ENCODE peak calls at places on chromosomes 4 and X, in five cellular contexts. W is fibroblast of pulmonary artery, D is AG10803, M is sigmoid colon, J is adrenal gland. P is an unnamed sample.

GRCh38 chr4:156969136-156969535 is 2.5 kb downstream of the PDGFC start:
- DNase-seq in D (no peak), W (no peak), M (no peak), J (no peak), P (no peak)

GRCh38 chr4:126182801-126183200 is 868.0 kb downstream of the FAT4 start:
- DNase-seq in W (peak), M (no peak), J (no peak), D (no peak), P (no peak)

GRCh38 chrX:103722505-103722904 is 11.8 kb downstream of the TMEM31 start:
- DNase-seq in M (no peak), J (no peak), W (peak), D (peak), P (no peak)

GRCh38 chr4:173878701-173879100 is 348.7 kb upstream of the HAND2 start:
- DNase-seq in D (no peak), M (no peak), W (peak), J (no peak), P (no peak)

GRCh38 chr4:8861576-8862279 is 9.9 kb downstream of the HMX1 start:
- DNase-seq in D (no peak), W (no peak), J (no peak), M (no peak), P (no peak)

GRCh38 chr4:22434895-22435294 is 81.0 kb downstream of the ADGRA3 start:
- DNase-seq in M (no peak), D (peak), W (peak), J (peak), P (peak)

GRCh38 chr4:4415806-4416805 is 29.2 kb downstream of the NSG1 start:
- DNase-seq in J (peak), D (no peak), W (no peak), M (peak), P (no peak)

GRCh38 chr4:173264245-173264959 is 69.8 kb downstream of the HMGB2 start:
- DNase-seq in W (peak), M (peak), D (peak), J (no peak), P (no peak)

GRCh38 chrX:28058906-28059305 is 77.7 kb upstream of the DCAF8L1 start:
- DNase-seq in M (no peak), J (no peak), W (peak), D (no peak), P (no peak)

GRCh38 chr4:48261288-48261687 is 8.3 kb downstream of the TEC start:
- DNase-seq in W (no peak), J (no peak), M (no peak), D (no peak), P (no peak)

GRCh38 chrX:151178746-151179145 is 2.4 kb downstream of the GPR50 start:
- DNase-seq in W (no peak), D (no peak), J (no peak), M (no peak), P (no peak)

GRCh38 chrX:145190801-145191389 is 56.4 kb upstream of the SPANXN1 start:
- DNase-seq in J (no peak), M (no peak), W (peak), D (peak), P (no peak)

DNA sequence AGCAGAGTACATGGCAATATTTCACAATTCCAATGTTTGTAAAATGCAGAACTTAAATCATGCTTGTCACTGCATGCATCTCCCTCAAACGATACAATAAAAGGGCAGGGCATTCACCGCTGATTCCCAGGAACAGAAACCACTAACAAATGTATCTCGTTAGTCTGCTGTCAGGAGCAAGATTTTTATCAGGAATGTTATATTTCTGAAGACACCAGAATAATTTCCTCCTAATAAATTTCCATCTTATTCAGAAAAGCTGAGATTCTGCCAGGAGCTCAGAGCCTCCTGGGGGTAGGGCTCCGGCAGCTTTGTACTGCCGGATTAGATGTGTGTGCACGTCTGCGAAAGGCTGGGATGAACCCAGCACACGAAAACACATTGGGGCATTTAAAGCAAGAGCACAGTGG is 54.0 kb upstream of the LDB2 start:
- DNase-seq in J (no peak), M (no peak), W (no peak), D (peak), P (no peak)
- H3K4me3 ChIP-seq in J (no peak), M (no peak), W (no peak), D (peak), P (peak)

DNA sequence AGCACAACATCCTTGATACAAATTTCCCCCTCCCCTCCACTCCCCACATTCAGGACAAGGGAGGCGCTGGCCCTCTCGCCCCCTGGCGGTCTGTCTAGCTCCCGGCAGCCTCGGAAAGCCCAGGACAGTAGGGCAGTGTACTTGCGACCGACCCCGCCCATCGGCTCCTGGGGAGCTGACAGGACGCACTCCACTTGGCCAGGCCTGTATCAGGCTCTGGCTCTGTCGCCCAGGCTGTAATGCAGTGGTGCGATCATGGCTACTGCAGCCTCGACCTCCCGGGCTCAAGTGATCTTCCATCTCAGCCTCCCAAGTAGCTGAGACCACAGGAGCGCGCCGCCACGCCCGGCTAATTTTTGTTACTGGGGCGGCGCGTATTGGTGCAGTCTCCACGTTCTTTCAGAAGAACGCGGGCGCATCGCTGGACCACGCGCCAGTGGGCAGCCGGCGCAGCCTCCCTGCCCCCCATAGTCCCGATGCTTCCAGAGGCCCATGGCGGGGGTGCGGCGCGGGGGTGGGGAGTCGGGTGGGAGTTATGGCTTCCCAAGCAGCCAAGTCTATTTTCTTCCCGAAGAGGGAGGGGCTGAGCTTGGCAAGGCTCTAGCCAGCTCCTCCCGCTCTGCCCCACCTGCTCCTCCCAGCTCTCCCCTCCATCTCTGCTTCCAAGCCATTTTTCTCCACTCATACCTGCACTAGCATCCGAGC is 7.8 kb upstream of the AKAP14 start:
- DNase-seq in J (peak), D (peak), M (peak), W (peak), P (no peak)
- H3K4me3 ChIP-seq in J (no peak), D (peak), M (no peak), W (peak), P (no peak)

DNA sequence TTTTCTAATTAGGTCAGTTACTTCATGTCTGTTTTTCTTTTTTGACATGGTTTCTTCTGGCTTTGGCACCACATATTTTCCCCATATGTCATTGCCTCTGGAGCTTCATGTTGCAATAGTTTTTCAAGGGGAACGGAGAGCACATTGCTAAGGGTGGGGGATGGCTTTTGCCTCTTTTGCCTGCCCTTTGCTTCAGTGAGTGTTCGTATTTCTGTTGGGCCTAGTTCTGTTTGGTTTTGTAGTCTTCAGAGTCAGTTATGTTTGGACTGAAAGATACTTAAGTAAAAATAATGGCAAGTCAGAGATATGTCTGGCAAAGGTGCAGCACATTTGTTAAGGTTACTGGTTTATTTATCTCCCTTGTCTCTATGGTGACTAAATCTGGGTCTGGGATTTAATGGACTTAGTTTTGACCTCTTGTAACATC is 29.1 kb downstream of the FHL1 start:
- DNase-seq in M (peak), W (peak), D (peak), J (peak), P (peak)
- H3K4me3 ChIP-seq in M (no peak), W (no peak), D (no peak), J (no peak), P (no peak)

GRCh38 chr4:152087335-152087734 is 326.5 kb upstream of the GATB start:
- DNase-seq in M (no peak), D (no peak), W (no peak), J (no peak), P (no peak)
- H3K4me3 ChIP-seq in M (no peak), D (no peak), W (no peak), J (no peak), P (no peak)

DNA sequence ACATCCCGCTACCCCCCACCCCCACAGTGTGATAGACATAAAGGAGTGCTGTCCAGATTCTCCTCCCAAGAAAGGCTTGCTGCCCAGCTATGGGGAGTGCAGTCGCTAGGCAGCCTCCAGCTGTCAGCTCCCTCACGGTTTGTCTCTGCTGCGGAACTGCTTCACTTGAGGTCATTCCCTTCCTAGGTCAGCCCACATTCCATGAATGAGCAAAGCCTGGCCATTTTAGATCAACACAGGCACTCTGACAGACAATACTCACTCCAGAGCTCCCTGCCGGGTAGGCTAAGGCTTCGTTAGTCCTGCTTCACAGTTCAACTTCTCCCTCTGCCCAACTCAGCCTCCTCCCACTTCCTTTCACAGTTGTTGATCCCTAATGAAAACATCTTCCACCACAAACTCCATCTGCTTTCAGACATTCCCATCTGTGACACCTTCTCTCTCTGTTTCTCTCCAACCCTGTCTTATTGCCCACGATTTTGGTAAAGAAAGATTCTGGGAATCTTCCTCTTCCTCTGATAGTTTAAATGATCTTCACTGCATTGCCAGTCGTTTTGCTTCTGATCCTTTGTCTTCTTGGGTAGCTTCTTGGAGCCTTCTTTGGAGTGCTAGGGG is 318.9 kb upstream of the F9 start:
- DNase-seq in M (no peak), W (no peak), D (no peak), J (no peak), P (no peak)
- H3K4me3 ChIP-seq in M (no peak), W (no peak), D (no peak), J (no peak), P (no peak)

GRCh38 chrX:102651968-102652744 is 873 bp downstream of the GPRASP1 start:
- DNase-seq in J (peak), W (peak), D (peak), M (peak), P (no peak)

GRCh38 chrX:102650903-102651241 is 411 bp upstream of the GPRASP1 start:
- DNase-seq in D (no peak), W (no peak), M (no peak), J (no peak), P (no peak)

GRCh38 chrX:102654696-102655095 is 3.4 kb downstream of the GPRASP1 start:
- DNase-seq in W (no peak), M (no peak), J (peak), D (no peak), P (no peak)

DNA sequence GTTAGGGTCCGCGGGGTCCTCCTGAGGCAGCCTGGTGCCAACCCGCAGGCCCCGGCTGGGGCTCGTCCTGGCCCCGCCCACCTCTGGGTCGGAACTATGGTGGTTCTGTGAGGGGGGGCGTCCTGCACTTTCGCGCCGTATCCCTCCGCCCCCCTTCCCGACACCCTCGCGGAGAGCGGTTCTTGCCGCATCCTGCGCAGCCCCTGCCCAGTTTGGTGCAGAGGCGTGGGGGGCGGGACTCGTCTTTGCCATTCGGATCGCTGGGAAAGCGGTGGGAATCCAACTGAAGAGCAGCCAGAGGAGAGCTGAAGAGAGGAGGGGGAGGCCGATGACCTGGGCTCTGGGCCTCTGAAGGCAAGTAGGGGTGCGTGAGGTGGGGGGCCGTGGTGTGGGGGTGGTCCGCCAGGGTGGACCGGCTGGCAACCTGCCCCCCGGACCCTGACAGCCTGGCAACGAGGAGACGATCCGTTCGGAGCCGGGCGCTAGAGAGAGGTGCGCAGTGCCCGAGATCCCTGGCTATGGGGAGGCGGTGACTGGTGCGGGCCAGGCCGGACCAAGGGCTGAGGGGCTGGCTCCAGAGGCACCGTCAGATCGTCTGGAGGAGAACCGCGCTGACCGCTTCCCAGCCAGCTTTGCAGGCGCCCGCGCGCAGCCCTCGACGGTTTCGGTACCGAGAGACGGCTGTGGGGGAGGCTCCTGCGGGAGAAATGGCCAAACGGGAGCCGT is at the start of gene GPRASP1:
- DNase-seq in W (peak), D (peak), M (peak), J (peak), P (no peak)
- H3K4me3 ChIP-seq in W (peak), D (peak), M (peak), J (peak), P (peak)